ENCODE peak calls at places on chromosomes 13 and 19, in five cellular contexts. G, N, E, U and W are unnamed samples.

GRCh38 chr13:109155301-109155761 is 525.9 kb downstream of the MYO16 start:
- DNase-seq in G (peak), N (no peak), E (peak), U (no peak), W (no peak)

GRCh38 chr13:99965329-99966000 is 6.1 kb downstream of the ZIC5 start:
- DNase-seq in G (no peak), N (no peak), E (no peak), U (no peak), W (no peak)

GRCh38 chr19:18230941-18231734 is 4.9 kb upstream of the PDE4C start:
- DNase-seq in G (no peak), N (no peak), E (no peak), U (no peak), W (no peak)

GRCh38 chr13:41384749-41385503 is 72.4 kb upstream of the RGCC start:
- DNase-seq in G (peak), N (no peak), E (no peak), U (no peak), W (no peak)

GRCh38 chr19:13007292-13008045 is 12.2 kb downstream of the NFIX start:
- DNase-seq in G (no peak), N (no peak), E (no peak), U (no peak), W (no peak)

GRCh38 chr13:94558721-94559120 is 37.2 kb downstream of the TGDS start:
- DNase-seq in G (no peak), N (no peak), E (no peak), U (no peak), W (no peak)

GRCh38 chr19:55549500-55550320 is 4.4 kb upstream of the SBK3 start:
- DNase-seq in G (peak), N (no peak), E (peak), U (no peak), W (peak)

GRCh38 chr19:40921005-40921897 is 39.2 kb upstream of the CYP2A7 start:
- DNase-seq in G (no peak), N (no peak), E (no peak), U (no peak), W (no peak)

GRCh38 chr19:33373701-33374405 is at the start of gene CEBPG:
- DNase-seq in G (peak), N (peak), E (no peak), U (no peak), W (no peak)

GRCh38 chr13:41694902-41695301 is 237.6 kb downstream of the RGCC start:
- DNase-seq in G (peak), N (no peak), E (peak), U (no peak), W (no peak)

GRCh38 chr19:20278342-20278741 is 111.3 kb downstream of the ZNF486 start:
- DNase-seq in G (no peak), N (no peak), E (no peak), U (no peak), W (no peak)

GRCh38 chr13:75871059-75871458 is 234.9 kb downstream of the LMO7 start:
- DNase-seq in G (no peak), N (no peak), E (no peak), U (no peak), W (no peak)

GRCh38 chr13:72530471-72530870 is 197.0 kb downstream of the MZT1 start:
- DNase-seq in G (no peak), N (no peak), E (no peak), U (no peak), W (no peak)

GRCh38 chr13:34334984-34335661 is 517.2 kb downstream of the RFC3 start:
- DNase-seq in G (no peak), N (peak), E (no peak), U (no peak), W (no peak)